ENCODE peak calls at places on chromosomes 11 and 22, in six cellular contexts. One of them, this sample, is unnamed.

GRCh38 chr22:29820941-29821789 is 16.9 kb downstream of the ASCC2 start:
- DNase-seq in HS-27A: peak
- DNase-seq in stimulated activated CD4-positive, alpha-beta T cell treated with anti-CD3 and anti-CD28 coated beads, Interleukin-4, amount 100 ng/mL, for 1 hour: no peak
- DNase-seq in globus pallidus: peak
- DNase-seq in HS-5: peak
- DNase-seq in neuronal stem cell: no peak
- DNase-seq in this sample: no peak

GRCh38 chr11:71459767-71460320 is 6.8 kb downstream of the NADSYN1 start:
- DNase-seq in HS-5: no peak
- DNase-seq in neuronal stem cell: no peak
- DNase-seq in HS-27A: no peak
- DNase-seq in stimulated activated CD4-positive, alpha-beta T cell treated with anti-CD3 and anti-CD28 coated beads, Interleukin-4, amount 100 ng/mL, for 1 hour: no peak
- DNase-seq in globus pallidus: no peak
- DNase-seq in this sample: no peak

GRCh38 chr22:17060126-17060525 is 24.7 kb upstream of the IL17RA start:
- DNase-seq in globus pallidus: no peak
- DNase-seq in stimulated activated CD4-positive, alpha-beta T cell treated with anti-CD3 and anti-CD28 coated beads, Interleukin-4, amount 100 ng/mL, for 1 hour: no peak
- DNase-seq in neuronal stem cell: no peak
- DNase-seq in HS-27A: no peak
- DNase-seq in HS-5: no peak
- DNase-seq in this sample: no peak

GRCh38 chr11:57082125-57082524 is 93.4 kb downstream of the OR5AK2 start:
- DNase-seq in neuronal stem cell: no peak
- DNase-seq in globus pallidus: no peak
- DNase-seq in HS-27A: no peak
- DNase-seq in stimulated activated CD4-positive, alpha-beta T cell treated with anti-CD3 and anti-CD28 coated beads, Interleukin-4, amount 100 ng/mL, for 1 hour: no peak
- DNase-seq in HS-5: no peak
- DNase-seq in this sample: no peak

GRCh38 chr11:71301046-71301857 is 48.9 kb upstream of the SHANK2 start:
- DNase-seq in globus pallidus: no peak
- DNase-seq in stimulated activated CD4-positive, alpha-beta T cell treated with anti-CD3 and anti-CD28 coated beads, Interleukin-4, amount 100 ng/mL, for 1 hour: no peak
- DNase-seq in neuronal stem cell: no peak
- DNase-seq in HS-27A: no peak
- DNase-seq in HS-5: no peak
- DNase-seq in this sample: no peak

GRCh38 chr11:63277345-63277943 is 34.0 kb upstream of the SLC22A25 start:
- DNase-seq in HS-5: no peak
- DNase-seq in globus pallidus: no peak
- DNase-seq in stimulated activated CD4-positive, alpha-beta T cell treated with anti-CD3 and anti-CD28 coated beads, Interleukin-4, amount 100 ng/mL, for 1 hour: no peak
- DNase-seq in HS-27A: no peak
- DNase-seq in neuronal stem cell: no peak
- DNase-seq in this sample: no peak

GRCh38 chr11:129787518-129787917 is 28.1 kb upstream of the TMEM45B start:
- DNase-seq in stimulated activated CD4-positive, alpha-beta T cell treated with anti-CD3 and anti-CD28 coated beads, Interleukin-4, amount 100 ng/mL, for 1 hour: no peak
- DNase-seq in globus pallidus: no peak
- DNase-seq in neuronal stem cell: no peak
- DNase-seq in HS-5: no peak
- DNase-seq in HS-27A: no peak
- DNase-seq in this sample: no peak

GRCh38 chr22:38220163-38220562 is 18.4 kb downstream of the MAFF start:
- DNase-seq in stimulated activated CD4-positive, alpha-beta T cell treated with anti-CD3 and anti-CD28 coated beads, Interleukin-4, amount 100 ng/mL, for 1 hour: no peak
- DNase-seq in globus pallidus: no peak
- DNase-seq in neuronal stem cell: no peak
- DNase-seq in HS-27A: no peak
- DNase-seq in HS-5: no peak
- DNase-seq in this sample: no peak

GRCh38 chr11:86805873-86806310 is 5.5 kb downstream of the PRSS23 start:
- DNase-seq in globus pallidus: no peak
- DNase-seq in stimulated activated CD4-positive, alpha-beta T cell treated with anti-CD3 and anti-CD28 coated beads, Interleukin-4, amount 100 ng/mL, for 1 hour: no peak
- DNase-seq in HS-27A: no peak
- DNase-seq in neuronal stem cell: no peak
- DNase-seq in HS-5: no peak
- DNase-seq in this sample: no peak